ENCODE peak calls at places on chromosomes 5 and 9, in four cellular contexts. H, P, L and N are unnamed samples.

GRCh38 chr5:176778921-176779465 is 31.4 kb upstream of the UNC5A start:
- DNase-seq in H (no peak), P (peak; percentile 14), L (no peak), N (no peak)

GRCh38 chr9:88988796-88989641 is 2.2 kb upstream of the S1PR3 start:
- DNase-seq in H (peak; percentile 69), P (no peak), L (no peak), N (no peak)

GRCh38 chr9:87084407-87084806 is 137.1 kb upstream of the GAS1 start:
- DNase-seq in H (no peak), P (no peak), L (no peak), N (no peak)

GRCh38 chr5:145246961-145247744 is 588.0 kb downstream of the PRELID2 start:
- DNase-seq in H (peak; percentile 39), P (no peak), L (no peak), N (no peak)

GRCh38 chr5:68766952-68767464 is 326.8 kb upstream of the SLC30A5 start:
- DNase-seq in H (no peak), P (no peak), L (no peak), N (no peak)

GRCh38 chr5:135824541-135825041 is 9.9 kb upstream of the SLC25A48 start:
- DNase-seq in H (no peak), P (no peak), L (no peak), N (no peak)

GRCh38 chr9:86469476-86470087 is 115.4 kb upstream of the TUT7 start:
- DNase-seq in H (no peak), P (no peak), L (no peak), N (no peak)

GRCh38 chr9:125700791-125701190 is 6.2 kb downstream of the MAPKAP1 start:
- DNase-seq in H (peak; percentile 10), P (peak; percentile 66), L (no peak), N (peak; percentile 59)

GRCh38 chr5:179558912-179559279 is 8.5 kb downstream of the RUFY1 start:
- DNase-seq in H (peak; percentile 10), P (peak; percentile 71), L (no peak), N (peak; percentile 74)

GRCh38 chr5:115423051-115423450 is 121.5 kb downstream of the FEM1C start:
- DNase-seq in H (peak; percentile 33), P (no peak), L (no peak), N (no peak)

GRCh38 chr9:21616082-21616778 is 134.1 kb upstream of the IFNE start:
- DNase-seq in H (peak; percentile 98), P (no peak), L (no peak), N (peak; percentile 54)

GRCh38 chr5:147509710-147510651 is at the start of gene DPYSL3:
- DNase-seq in H (peak; percentile 78), P (peak; percentile 80), L (peak; percentile 44), N (peak; percentile 84)

GRCh38 chr5:138819065-138819464 is 56.1 kb downstream of the LRRTM2 start:
- DNase-seq in H (peak; percentile 21), P (no peak), L (no peak), N (no peak)

GRCh38 chr5:61304611-61305369 is 27.3 kb upstream of the ZSWIM6 start:
- DNase-seq in H (peak; percentile 94), P (no peak), L (no peak), N (peak; percentile 59)

GRCh38 chr5:145028626-145029025 is 806.5 kb downstream of the PRELID2 start:
- DNase-seq in H (no peak), P (no peak), L (no peak), N (no peak)

GRCh38 chr5:40780858-40781257 is 17.3 kb downstream of the PRKAA1 start:
- DNase-seq in H (no peak), P (no peak), L (no peak), N (no peak)

GRCh38 chr5:40784027-40784653 is 14.0 kb downstream of the PRKAA1 start:
- DNase-seq in H (no peak), P (no peak), L (no peak), N (no peak)

GRCh38 chr5:40781843-40782409 is 16.2 kb downstream of the PRKAA1 start:
- DNase-seq in H (peak; percentile 77), P (no peak), L (no peak), N (no peak)

GRCh38 chr5:40787986-40788385 is 10.2 kb downstream of the PRKAA1 start:
- DNase-seq in H (no peak), P (no peak), L (no peak), N (no peak)

DNA sequence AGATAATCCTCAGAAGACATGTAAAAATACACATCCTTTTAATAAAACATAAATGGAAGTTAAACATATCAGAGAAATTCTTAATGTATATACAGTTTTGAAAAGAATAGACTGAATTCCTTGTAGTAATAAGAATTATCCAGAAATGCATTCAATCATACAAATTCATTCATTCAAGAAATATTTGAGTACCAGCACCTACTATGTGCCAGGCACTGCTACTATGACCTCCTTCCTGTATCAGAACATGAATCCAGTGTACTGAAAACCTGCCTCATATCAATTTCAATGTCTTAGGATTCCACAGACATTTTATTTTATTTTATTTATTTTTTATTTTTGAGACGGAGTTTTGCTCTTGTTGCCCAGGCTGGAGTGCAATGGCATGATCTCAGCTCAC is 13.3 kb downstream of the PRKAA1 start:
- DNase-seq in H (no peak), P (no peak), L (no peak), N (no peak)
- H4K5ac ChIP-seq in H (no peak overlapping the region), P (no peak overlapping the region), L (no peak overlapping the region), N (no peak overlapping the region)

GRCh38 chr5:173323799-173324114 is 4.5 kb downstream of the STC2 start:
- DNase-seq in H (no peak), P (no peak), L (no peak), N (no peak)
- H2AK5ac ChIP-seq in H (peak overlapping the region; percentile 90), P (no peak overlapping the region), L (no peak overlapping the region), N (no peak overlapping the region)

DNA sequence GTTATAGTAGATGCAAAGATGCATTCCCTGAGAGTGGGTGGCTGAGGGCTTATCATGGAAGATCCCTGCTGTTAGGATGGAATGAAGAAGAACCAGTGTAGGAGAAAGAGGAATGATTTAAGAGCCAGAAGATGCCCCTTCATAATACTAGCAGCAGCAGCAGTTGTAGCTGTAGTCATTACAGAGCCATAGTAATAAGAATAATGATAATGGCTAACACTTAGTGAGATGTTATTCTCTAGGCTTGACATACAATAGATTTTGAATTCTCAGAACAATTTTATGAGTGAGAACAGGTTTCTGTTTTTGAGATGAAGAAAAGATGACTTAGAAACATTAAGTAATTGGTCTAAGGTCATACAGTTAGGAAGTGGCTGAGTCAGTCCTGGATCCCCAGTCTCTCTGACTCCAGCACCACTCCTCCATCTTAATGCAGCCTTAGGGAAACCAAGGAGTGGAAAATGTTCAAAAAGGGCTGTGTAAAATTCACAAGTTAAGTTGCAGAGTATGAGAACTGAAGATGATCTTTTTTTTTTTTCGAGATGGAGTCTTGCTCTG is 459.4 kb upstream of the SGCD start:
- DNase-seq in H (no peak), P (no peak), L (no peak), N (no peak)
- H4K5ac ChIP-seq in H (no peak overlapping the region), P (no peak overlapping the region), L (no peak overlapping the region), N (no peak overlapping the region)

DNA sequence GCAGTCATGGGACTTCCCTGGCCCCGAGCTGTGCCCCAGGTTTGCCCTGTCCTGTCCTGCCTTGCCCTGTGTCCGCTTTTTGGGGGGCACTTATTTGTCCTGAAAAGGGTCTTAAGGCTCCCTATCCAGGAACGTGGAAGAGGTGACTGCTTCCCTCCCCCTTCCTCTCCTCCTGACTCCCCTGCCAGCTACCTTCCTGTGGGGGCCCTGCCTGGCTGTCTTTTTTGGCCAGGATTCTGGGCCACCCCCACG is 6.5 kb upstream of the KLF9 start:
- DNase-seq in H (no peak), P (no peak), L (no peak), N (no peak)
- H2AK5ac ChIP-seq in H (peak overlapping the region; percentile 88), P (no peak overlapping the region), L (no peak overlapping the region), N (no peak overlapping the region)

DNA sequence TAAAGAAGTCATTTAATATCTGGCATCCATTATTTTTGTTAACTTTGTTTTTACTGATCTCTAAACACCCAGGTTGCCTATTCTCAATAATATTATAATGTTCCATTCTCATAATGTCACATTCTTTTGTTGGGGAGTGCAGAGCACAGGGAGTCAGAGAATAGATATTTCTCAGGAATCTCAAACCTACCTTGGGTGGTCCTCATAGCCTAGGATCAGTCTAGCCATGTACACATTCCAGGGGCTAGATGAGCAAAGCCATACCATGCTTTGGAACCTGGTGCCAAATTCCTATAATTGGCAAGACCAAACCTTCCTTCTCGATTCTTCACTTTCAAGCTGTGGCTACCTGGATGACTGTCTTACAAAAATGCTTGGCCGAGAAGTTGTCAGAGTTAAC is 1124.7 kb upstream of the WWC1 start:
- DNase-seq in H (no peak), P (no peak), L (no peak), N (no peak)
- H4K5ac ChIP-seq in H (no peak overlapping the region), P (no peak overlapping the region), L (no peak overlapping the region), N (no peak overlapping the region)

DNA sequence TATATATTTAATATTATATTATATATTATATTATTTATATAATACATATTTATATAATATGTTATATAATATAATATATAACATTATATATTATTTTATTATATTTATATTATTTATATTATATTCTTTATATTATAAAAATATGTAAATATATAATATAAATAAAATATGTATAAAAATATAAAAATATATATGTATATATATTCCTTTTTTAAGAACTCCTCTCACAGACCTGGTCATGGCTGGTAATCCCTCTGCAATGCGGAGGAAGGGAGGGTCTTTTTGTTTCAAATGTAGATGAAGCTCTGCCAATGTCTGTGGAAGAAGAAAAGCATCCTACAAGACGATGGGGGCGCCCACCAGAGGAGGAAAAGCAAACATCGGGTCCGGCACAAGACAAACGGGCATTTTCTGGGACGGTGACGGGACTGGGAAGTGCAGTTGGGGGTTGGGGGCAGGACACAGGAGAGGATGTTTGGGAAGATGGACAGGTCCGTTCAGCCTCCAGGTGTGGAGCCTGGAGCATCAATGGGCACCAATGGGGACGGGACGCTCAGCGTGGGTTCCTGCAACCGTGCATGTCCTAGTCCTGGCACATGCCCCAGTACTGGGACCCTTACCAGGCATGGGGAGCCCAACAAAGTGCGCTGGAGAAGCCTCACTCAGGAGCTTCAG is 194.0 kb downstream of the IRX1 start:
- DNase-seq in H (no peak), P (peak; percentile 83), L (peak; percentile 27), N (peak; percentile 38)
- H2AK5ac ChIP-seq in H (no peak overlapping the region), P (no peak overlapping the region), L (no peak overlapping the region), N (no peak overlapping the region)

DNA sequence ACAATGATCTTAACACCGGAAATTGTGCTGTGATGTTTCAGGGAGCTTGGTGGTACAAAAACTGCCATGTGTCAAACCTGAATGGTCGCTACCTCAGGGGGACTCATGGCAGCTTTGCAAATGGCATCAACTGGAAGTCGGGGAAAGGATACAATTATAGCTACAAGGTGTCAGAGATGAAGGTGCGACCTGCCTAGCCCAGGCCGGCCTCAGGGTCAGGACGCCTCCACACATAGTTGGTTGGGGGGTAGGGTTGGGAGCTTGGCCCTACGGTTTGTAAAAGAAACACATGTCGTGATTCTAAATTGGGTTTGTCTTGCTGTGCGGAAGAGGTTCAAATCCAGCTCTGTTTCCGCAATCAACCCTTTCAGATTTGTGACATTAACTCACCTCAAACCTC is 6.6 kb downstream of the FCN2 start:
- DNase-seq in H (no peak), P (no peak), L (no peak), N (no peak)
- H4K5ac ChIP-seq in H (no peak overlapping the region), P (no peak overlapping the region), L (no peak overlapping the region), N (no peak overlapping the region)